ENCODE peak calls at places on chromosomes 11 and 22, in five cellular contexts. K is PC-9, J is neuronal stem cell, T is NB4, S is upper lobe of right lung. Q is an unnamed sample.

GRCh38 chr11:7639643-7640025 is 33.7 kb downstream of the CYB5R2 start:
- DNase-seq in K (no peak), J (no peak), T (no peak), S (no peak), Q (no peak)

GRCh38 chr22:24370426-24370825 is 57.0 kb upstream of the ADORA2A start:
- DNase-seq in K (no peak), J (no peak), T (no peak), S (no peak), Q (no peak)

GRCh38 chr11:84290647-84291046 is 1004.5 kb upstream of the CCDC90B start:
- DNase-seq in K (no peak), J (no peak), T (no peak), S (no peak), Q (no peak)

GRCh38 chr11:41245184-41245583 is 214.3 kb downstream of the LRRC4C start:
- DNase-seq in K (no peak), J (no peak), T (no peak), S (peak), Q (no peak)

GRCh38 chr22:38719196-38719595 is 13.5 kb downstream of the GTPBP1 start:
- DNase-seq in K (no peak), J (no peak), T (no peak), S (no peak), Q (no peak)

GRCh38 chr22:17788528-17789378 is 14.5 kb upstream of the BID start:
- DNase-seq in K (no peak), J (no peak), T (no peak), S (no peak), Q (no peak)

GRCh38 chr22:39954584-39955055 is 5.6 kb upstream of the TMA7B start:
- DNase-seq in K (peak), J (no peak), T (no peak), S (no peak), Q (peak)

GRCh38 chr11:75233688-75234295 is 6.8 kb upstream of the TPBGL start:
- DNase-seq in K (peak), J (peak), T (peak), S (no peak), Q (no peak)

GRCh38 chr22:21014202-21015050 is 539 bp upstream of the P2RX6 start:
- DNase-seq in K (peak), J (peak), T (peak), S (peak), Q (peak)

GRCh38 chr22:46619830-46620501 is at the start of gene GRAMD4:
- DNase-seq in K (no peak), J (no peak), T (peak), S (no peak), Q (no peak)

GRCh38 chr11:20754957-20755356 is 85.6 kb downstream of the NELL1 start:
- DNase-seq in K (no peak), J (no peak), T (peak), S (no peak), Q (no peak)

GRCh38 chr11:40100204-40100603 is 1359.2 kb downstream of the LRRC4C start:
- DNase-seq in K (no peak), J (no peak), T (no peak), S (no peak), Q (no peak)

GRCh38 chr22:21937821-21938070 is 14.9 kb downstream of the PPM1F start:
- DNase-seq in K (no peak), J (no peak), T (no peak), S (no peak), Q (no peak)

GRCh38 chr11:64339754-64340408 is at the start of gene CCDC88B:
- DNase-seq in K (no peak), J (no peak), T (peak), S (peak), Q (no peak)

GRCh38 chr22:33896154-33896800 is 24.0 kb downstream of the LARGE1 start:
- DNase-seq in K (no peak), J (no peak), T (no peak), S (no peak), Q (no peak)

GRCh38 chr22:42324991-42325710 is 54.7 kb upstream of the TCF20 start:
- DNase-seq in K (no peak), J (no peak), T (peak), S (no peak), Q (no peak)

GRCh38 chr22:35205956-35206355 is 51.3 kb upstream of the HMGXB4 start:
- DNase-seq in K (no peak), J (no peak), T (no peak), S (no peak), Q (no peak)

GRCh38 chr11:11876458-11876857 is 34.7 kb downstream of the USP47 start:
- DNase-seq in K (no peak), J (no peak), T (peak), S (no peak), Q (no peak)

GRCh38 chr11:126175261-126175885 is 36.1 kb downstream of the RPUSD4 start:
- DNase-seq in K (no peak), J (no peak), T (no peak), S (no peak), Q (no peak)

GRCh38 chr11:117807482-117808272 is 10.7 kb upstream of the DSCAML1 start:
- DNase-seq in K (no peak), J (peak), T (peak), S (peak), Q (no peak)

GRCh38 chr11:46356911-46357482 is 9.7 kb downstream of the DGKZ start:
- DNase-seq in K (no peak), J (no peak), T (peak), S (no peak), Q (no peak)

GRCh38 chr22:37311761-37312312 is 29.5 kb downstream of the CYTH4 start:
- DNase-seq in K (no peak), J (no peak), T (no peak), S (no peak), Q (no peak)

GRCh38 chr11:9852465-9852864 is 188.6 kb downstream of the SWAP70 start:
- DNase-seq in K (no peak), J (no peak), T (no peak), S (no peak), Q (peak)

DNA sequence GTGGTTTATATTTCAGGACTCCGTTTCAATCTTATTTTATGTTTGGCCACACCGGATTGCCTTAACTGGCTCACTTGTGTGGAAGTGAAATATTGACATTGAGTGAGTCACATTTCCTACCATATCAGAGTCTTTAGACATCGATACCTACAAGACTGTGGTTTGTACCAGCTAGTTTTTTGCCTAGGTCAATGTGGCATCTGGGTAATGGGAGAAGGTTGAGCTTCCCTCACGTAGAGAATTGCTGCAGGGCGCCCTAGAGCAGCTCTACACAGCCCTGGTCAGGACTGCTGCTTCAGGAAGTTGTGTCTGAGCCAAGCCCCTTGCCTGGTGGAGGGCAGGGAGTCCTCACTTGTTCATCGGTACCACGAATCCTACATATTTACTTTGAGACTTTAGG is 1.6 kb downstream of the GRAMD1B start:
- DNase-seq in K (peak), J (no peak), T (peak), S (no peak), Q (no peak)
- H3K4me3 ChIP-seq in K (peak), J (no peak), T (peak), S (peak), Q (peak)

DNA sequence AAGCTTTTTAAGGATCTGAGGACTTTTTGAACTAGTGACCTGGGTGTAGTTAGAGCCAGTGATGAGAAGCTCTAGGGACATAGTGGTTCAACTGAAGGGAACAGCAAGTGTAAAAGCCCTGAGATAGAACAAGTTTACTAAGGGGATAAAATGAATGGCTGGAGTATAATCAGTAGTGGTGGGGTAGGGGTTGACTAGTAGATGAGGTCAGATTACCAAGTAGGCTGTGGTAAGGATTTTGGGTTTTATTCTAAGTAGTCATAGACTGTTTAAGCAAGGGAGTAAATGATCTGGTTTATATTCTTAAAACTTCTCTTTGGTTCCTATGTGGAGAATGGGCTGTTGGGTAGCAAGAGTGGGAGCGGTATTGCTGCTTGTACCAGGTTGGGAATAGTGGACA is 15.3 kb downstream of the TRIM44 start:
- DNase-seq in K (no peak), J (no peak), T (no peak), S (no peak), Q (no peak)
- H3K4me3 ChIP-seq in K (no peak), J (no peak), T (no peak), S (no peak), Q (no peak)

DNA sequence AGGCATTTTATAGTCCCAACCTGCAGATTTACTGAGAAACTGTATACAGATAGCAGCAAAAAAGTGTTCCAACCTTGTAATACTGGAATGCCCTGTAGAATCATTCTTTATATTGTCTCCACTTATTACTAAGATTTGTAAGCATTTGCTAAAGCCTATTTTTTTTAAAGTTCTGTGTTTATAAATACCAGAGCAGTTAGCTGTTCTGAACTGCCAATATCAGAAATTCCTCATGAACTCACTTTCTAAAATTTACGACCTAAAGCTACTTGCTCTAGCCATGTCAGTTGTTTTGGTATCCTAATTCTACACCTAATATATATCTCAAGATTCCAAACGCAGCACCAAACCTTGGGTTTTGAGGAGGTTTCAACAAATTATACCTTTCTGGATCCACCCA is 103.2 kb downstream of the C11orf65 start:
- DNase-seq in K (no peak), J (no peak), T (no peak), S (no peak), Q (no peak)
- H3K4me3 ChIP-seq in K (no peak), J (no peak), T (no peak), S (no peak), Q (no peak)

GRCh38 chr11:77412814-77413213 is 61.1 kb downstream of the PAK1 start:
- DNase-seq in K (no peak), J (no peak), T (no peak), S (no peak), Q (no peak)

GRCh38 chr11:77409046-77409445 is 64.8 kb downstream of the PAK1 start:
- DNase-seq in K (no peak), J (no peak), T (no peak), S (no peak), Q (no peak)

GRCh38 chr11:77411717-77412441 is 62.0 kb downstream of the PAK1 start:
- DNase-seq in K (peak), J (peak), T (peak), S (peak), Q (peak)

GRCh38 chr11:77411238-77411637 is 62.7 kb downstream of the PAK1 start:
- DNase-seq in K (no peak), J (no peak), T (peak), S (peak), Q (no peak)

GRCh38 chr11:77410076-77410827 is 63.6 kb downstream of the PAK1 start:
- DNase-seq in K (no peak), J (no peak), T (peak), S (no peak), Q (no peak)
- H3K4me3 ChIP-seq in K (no peak), J (no peak), T (no peak), S (peak), Q (no peak)

DNA sequence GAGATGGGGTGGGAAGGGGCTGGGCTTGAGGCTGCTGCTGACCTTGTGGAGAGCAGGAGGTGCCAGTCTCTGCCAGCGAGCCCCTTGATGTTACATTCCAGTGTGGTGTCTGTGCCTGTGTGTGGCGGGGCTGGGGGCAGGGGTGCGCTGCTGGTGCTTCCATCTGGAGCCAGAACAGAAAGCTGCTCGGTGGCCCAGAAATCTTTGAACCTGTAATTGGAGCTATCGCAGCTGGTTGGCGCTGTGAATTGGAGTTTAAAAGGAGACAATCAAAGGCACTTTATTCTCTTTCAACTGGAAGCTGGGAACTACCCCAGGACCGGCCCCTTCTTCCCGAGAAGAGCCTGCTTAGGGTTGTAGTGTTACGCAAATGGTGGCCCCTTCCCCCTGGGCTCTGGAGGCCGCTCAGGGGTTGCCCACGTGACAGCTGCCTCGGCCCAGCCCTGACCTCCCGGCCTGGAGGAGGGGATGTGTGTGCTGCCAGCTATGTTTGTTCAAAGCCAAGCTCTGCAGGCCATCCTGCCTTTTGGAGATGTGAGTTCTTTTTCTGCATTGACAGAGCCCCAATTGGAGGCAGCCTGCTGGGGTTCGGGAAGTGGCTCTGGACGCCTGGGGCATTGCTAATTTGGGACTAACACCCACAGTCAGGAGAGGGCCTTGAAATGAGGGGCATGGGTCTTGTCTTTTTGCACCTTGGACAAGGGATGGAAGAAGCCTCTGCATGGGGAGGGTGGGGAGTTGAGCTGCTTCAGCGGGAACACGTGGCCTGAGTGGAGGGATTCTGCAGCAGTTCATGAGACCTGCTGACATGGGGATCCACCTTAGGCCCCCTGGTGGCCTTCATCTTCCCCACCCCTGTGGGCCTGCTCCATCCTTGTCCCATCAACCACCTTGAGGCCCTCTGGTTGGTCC is 14.0 kb upstream of the ARSA start:
- DNase-seq in K (no peak), J (peak), T (peak), S (peak), Q (no peak)
- H3K4me3 ChIP-seq in K (no peak), J (peak), T (no peak), S (no peak), Q (no peak)

DNA sequence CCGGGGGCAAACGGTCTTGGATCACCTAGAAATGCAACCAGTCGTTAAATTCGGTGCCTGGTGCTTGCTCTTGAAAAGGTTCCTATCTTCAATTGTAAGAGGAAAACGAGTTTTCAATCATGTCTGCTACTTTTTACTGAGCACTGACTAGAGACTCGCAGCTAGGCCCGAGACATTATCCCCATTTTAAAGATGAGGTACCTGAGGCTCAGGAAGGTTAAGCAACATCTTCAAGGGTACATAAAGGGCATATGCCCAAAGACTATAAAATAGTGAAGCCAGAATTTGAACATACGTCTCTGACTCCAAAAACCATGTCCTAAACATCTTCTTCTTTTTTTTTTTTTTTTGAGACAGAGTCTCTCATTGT is 638 bp upstream of the PISD start:
- DNase-seq in K (no peak), J (no peak), T (no peak), S (no peak), Q (no peak)
- H3K4me3 ChIP-seq in K (peak), J (peak), T (peak), S (peak), Q (peak)

GRCh38 chr11:100769165-100769564 is 82.1 kb downstream of the ARHGAP42 start:
- DNase-seq in K (no peak), J (no peak), T (no peak), S (no peak), Q (no peak)
- H3K4me3 ChIP-seq in K (no peak), J (no peak), T (no peak), S (no peak), Q (no peak)

DNA sequence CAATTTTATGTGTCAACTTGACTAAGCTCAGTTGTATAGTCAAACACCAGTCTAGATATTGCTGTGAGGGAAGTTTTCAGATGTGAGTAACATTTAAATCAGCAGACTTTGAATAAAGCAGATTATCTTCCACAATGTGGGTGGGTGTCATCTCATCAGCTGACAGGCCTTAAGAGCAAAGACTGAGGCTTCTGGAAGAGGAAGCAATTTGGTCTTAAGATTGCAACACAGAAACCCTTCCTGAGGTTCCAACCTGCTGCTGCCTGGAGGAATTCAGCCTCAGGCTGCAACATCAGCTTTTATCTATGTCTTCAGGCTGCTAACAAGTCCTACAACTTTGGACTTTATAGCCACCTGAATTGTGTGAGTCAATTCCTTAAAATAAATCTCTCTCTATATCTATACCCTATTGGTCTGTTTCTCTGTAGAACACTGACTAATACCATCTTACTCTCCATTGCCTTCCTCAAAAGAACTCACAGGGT is 277.2 kb upstream of the PLET1 start:
- DNase-seq in K (peak), J (no peak), T (peak), S (no peak), Q (no peak)
- H3K4me3 ChIP-seq in K (no peak), J (no peak), T (no peak), S (no peak), Q (no peak)

Q was measured in skeletal muscle cell.